ENCODE peak calls at places on chromosomes 2 and 18, in nine cellular contexts. A is fibroblast of lung, L is GM23248, Z is mesendoderm, J is endodermal cell, V is astrocyte, C is neural progenitor cell, Q is colonic mucosa, H is IMR-90. N is an unnamed sample.

GRCh38 chr2:84905181-84906107 is at the start of gene TMSB10:
- DNase-seq in A (peak; percentile 81), L (peak; percentile 93), Z (peak; percentile 78), J (peak; percentile 91), V (peak; percentile 64), C (peak; percentile 85), Q (peak; percentile 93), H (peak; percentile 80), N (peak; percentile 74)

GRCh38 chr18:12820526-12820925 is 63.5 kb downstream of the PTPN2 start:
- DNase-seq in A (no peak), L (no peak), Z (no peak), J (no peak), V (no peak), C (no peak), Q (no peak), H (no peak), N (no peak)

GRCh38 chr2:7899923-7900322 is 781.9 kb upstream of the ID2 start:
- DNase-seq in A (no peak), L (no peak), Z (peak; percentile 23), J (no peak), V (no peak), C (no peak), Q (no peak), H (no peak), N (no peak)

GRCh38 chr2:19796036-19796703 is 105.6 kb downstream of the TTC32 start:
- DNase-seq in A (peak; percentile 96), L (peak; percentile 93), Z (no peak), J (no peak), V (peak; percentile 97), C (no peak), Q (no peak), H (peak; percentile 45), N (no peak)

GRCh38 chr18:58541137-58541788 is 87.6 kb downstream of the ALPK2 start:
- DNase-seq in A (peak; percentile 32), L (peak; percentile 49), Z (peak; percentile 89), J (peak; percentile 85), V (no peak), C (peak; percentile 59), Q (no peak), H (peak; percentile 44), N (peak; percentile 73)

GRCh38 chr2:217387776-217388381 is 528.0 kb upstream of the TNP1 start:
- DNase-seq in A (peak; percentile 78), L (no peak), Z (no peak), J (no peak), V (peak; percentile 66), C (peak; percentile 9), Q (no peak), H (no peak), N (no peak)

GRCh38 chr18:55136864-55137263 is 177.6 kb upstream of the CCDC68 start:
- DNase-seq in A (peak; percentile 92), L (peak; percentile 3), Z (no peak), J (no peak), V (peak; percentile 89), C (no peak), Q (no peak), H (peak; percentile 70), N (no peak)

GRCh38 chr18:79875531-79875919 is 75.9 kb downstream of the SLC66A2 start:
- DNase-seq in A (no peak), L (no peak), Z (no peak), J (peak; percentile 29), V (no peak), C (no peak), Q (no peak), H (no peak), N (no peak)

GRCh38 chr2:8543412-8544167 is 138.3 kb upstream of the ID2 start:
- DNase-seq in A (peak; percentile 92), L (peak; percentile 94), Z (no peak), J (peak; percentile 38), V (peak; percentile 88), C (no peak), Q (peak; percentile 47), H (peak; percentile 90), N (peak; percentile 22)

GRCh38 chr18:9612215-9612830 is 2.0 kb downstream of the PPP4R1 start:
- DNase-seq in A (peak; percentile 52), L (peak; percentile 75), Z (peak; percentile 55), J (no peak), V (peak; percentile 32), C (peak; percentile 32), Q (peak; percentile 53), H (peak; percentile 58), N (no peak)

GRCh38 chr2:135473567-135473966 is 57.5 kb downstream of the ZRANB3 start:
- DNase-seq in A (peak; percentile 6), L (peak; percentile 34), Z (peak; percentile 45), J (peak; percentile 51), V (peak; percentile 1), C (no peak), Q (no peak), H (peak; percentile 8), N (no peak)

GRCh38 chr2:222292738-222293134 is 6.1 kb downstream of the PAX3 start:
- DNase-seq in A (no peak), L (no peak), Z (no peak), J (peak; percentile 46), V (no peak), C (no peak), Q (no peak), H (no peak), N (no peak)

GRCh38 chr2:44016282-44016681 is 20.5 kb upstream of the LRPPRC start:
- DNase-seq in A (peak; percentile 47), L (peak; percentile 49), Z (peak; percentile 80), J (peak; percentile 92), V (peak; percentile 36), C (peak; percentile 84), Q (peak; percentile 24), H (peak; percentile 61), N (peak; percentile 71)

GRCh38 chr18:70640336-70640887 is 351.6 kb downstream of the SOCS6 start:
- DNase-seq in A (no peak), L (no peak), Z (no peak), J (no peak), V (no peak), C (no peak), Q (no peak), H (no peak), N (no peak)
- H3K9ac ChIP-seq in A (no peak overlapping the region), L (no peak overlapping the region), Z (no peak overlapping the region), J (no peak overlapping the region), V (no peak overlapping the region), C (no peak overlapping the region), Q (no peak overlapping the region), H (no peak overlapping the region), N (no peak overlapping the region)

GRCh38 chr2:174683392-174683759 is 80.9 kb downstream of the CHRNA1 start:
- DNase-seq in A (peak; percentile 63), L (peak; percentile 69), Z (peak; percentile 77), J (peak; percentile 63), V (peak; percentile 50), C (peak; percentile 52), Q (no peak), H (peak; percentile 52), N (peak; percentile 39)
- H3K9ac ChIP-seq in A (no peak overlapping the region), L (peak overlapping the region; percentile 96), Z (peak overlapping the region; percentile 53), J (no peak overlapping the region), V (peak overlapping the region; percentile 88), C (no peak overlapping the region), Q (no peak overlapping the region), H (peak overlapping the region; percentile 62), N (no peak overlapping the region)

GRCh38 chr2:172063446-172063845 is 21.9 kb upstream of the DLX1 start:
- DNase-seq in A (no peak), L (no peak), Z (no peak), J (no peak), V (no peak), C (no peak), Q (no peak), H (no peak), N (no peak)
- H3K9ac ChIP-seq in A (no peak overlapping the region), L (no peak overlapping the region), Z (no peak overlapping the region), J (no peak overlapping the region), V (no peak overlapping the region), C (no peak overlapping the region), Q (no peak overlapping the region), H (no peak overlapping the region), N (no peak overlapping the region)

DNA sequence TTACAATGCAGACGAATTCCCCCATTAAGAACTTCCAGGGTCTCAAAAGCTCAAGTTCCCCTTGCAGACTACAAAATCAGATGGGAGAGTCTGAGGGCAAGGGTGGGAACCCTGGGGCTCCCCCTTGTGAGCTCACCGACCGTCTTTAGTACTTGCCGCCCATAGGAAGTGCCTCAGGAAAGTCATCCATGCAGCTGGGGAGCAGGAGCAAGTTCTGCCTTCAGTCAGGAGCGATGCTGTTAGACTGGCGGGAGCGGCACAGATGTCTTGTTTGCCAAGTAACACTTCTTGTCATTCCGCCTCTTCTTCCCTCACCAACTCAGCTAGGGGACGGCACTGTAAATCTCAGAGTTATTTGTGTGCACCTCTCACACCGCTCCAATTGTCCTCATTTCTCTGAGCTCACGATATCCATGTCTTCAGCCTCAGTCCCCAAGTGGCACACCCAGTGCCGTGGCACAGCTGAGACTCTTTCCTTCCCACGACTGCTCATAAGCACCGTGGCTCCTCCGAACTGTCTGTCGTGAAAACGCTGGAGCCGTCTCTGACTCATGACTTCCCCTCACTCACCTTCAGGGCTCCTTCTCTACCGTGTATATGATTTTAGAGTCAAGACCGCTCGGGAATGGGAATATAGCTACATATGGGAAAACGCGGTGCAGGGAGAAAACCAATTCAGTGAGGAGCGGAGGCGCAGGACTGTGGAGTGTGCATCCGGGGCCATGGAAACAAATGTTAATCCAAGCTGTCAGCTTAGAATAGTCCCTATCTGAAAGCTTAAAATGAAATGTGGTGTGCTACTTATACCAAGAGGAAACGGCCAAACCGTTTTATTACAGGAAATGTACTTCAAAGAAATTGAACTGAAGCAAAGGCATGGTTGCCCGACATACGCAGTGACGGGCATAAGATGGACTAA is 34.0 kb downstream of the UXS1 start:
- DNase-seq in A (no peak), L (no peak), Z (no peak), J (no peak), V (no peak), C (no peak), Q (no peak), H (no peak), N (no peak)
- H3K9ac ChIP-seq in A (no peak overlapping the region), L (no peak overlapping the region), Z (no peak overlapping the region), J (no peak overlapping the region), V (no peak overlapping the region), C (no peak overlapping the region), Q (peak overlapping the region; percentile 21), H (no peak overlapping the region), N (no peak overlapping the region)

GRCh38 chr2:167946367-167946955 is 300.9 kb downstream of the STK39 start:
- DNase-seq in A (no peak), L (no peak), Z (no peak), J (no peak), V (no peak), C (peak; percentile 91), Q (no peak), H (no peak), N (no peak)
- H3K9ac ChIP-seq in A (no peak overlapping the region), L (no peak overlapping the region), Z (no peak overlapping the region), J (no peak overlapping the region), V (no peak overlapping the region), C (no peak overlapping the region), Q (no peak overlapping the region), H (no peak overlapping the region), N (no peak overlapping the region)

GRCh38 chr2:31401580-31401979 is 13.0 kb downstream of the XDH start:
- DNase-seq in A (peak; percentile 96), L (peak; percentile 95), Z (peak; percentile 97), J (peak; percentile 60), V (peak; percentile 95), C (no peak), Q (no peak), H (peak; percentile 96), N (peak; percentile 60)
- H3K9ac ChIP-seq in A (no peak overlapping the region), L (peak overlapping the region; percentile 34), Z (no peak overlapping the region), J (no peak overlapping the region), V (peak overlapping the region; percentile 25), C (no peak overlapping the region), Q (no peak overlapping the region), H (no peak overlapping the region), N (no peak overlapping the region)

N was measured in H9.